ENCODE peak calls at places on chromosomes 2 and 18, in seven cellular contexts. W, I, Z, A, P, Q and N are unnamed samples.
A peak's percentile ranks its signal among the peaks of the same experiment; 100 is the strongest.

GRCh38 chr18:51137051-51137729 is 60.3 kb downstream of the MEX3C start:
- DNase-seq in W (no peak), I (no peak), Z (no peak), A (no peak), P (no peak), Q (no peak), N (no peak)

GRCh38 chr2:127577503-127577902 is 42.0 kb downstream of the MYO7B start:
- DNase-seq in W (no peak), I (no peak), Z (peak; percentile 52), A (no peak), P (peak; percentile 59), Q (no peak), N (no peak)

GRCh38 chr2:35973737-35974132 is 381.8 kb upstream of the CRIM1 start:
- DNase-seq in W (no peak), I (no peak), Z (no peak), A (no peak), P (no peak), Q (peak; percentile 48), N (no peak)

GRCh38 chr2:45009928-45010705 is 865 bp upstream of the SIX2 start:
- DNase-seq in W (peak; percentile 92), I (peak; percentile 55), Z (peak; percentile 93), A (no peak), P (peak; percentile 93), Q (peak; percentile 51), N (no peak)

GRCh38 chr18:12417687-12418086 is 10.0 kb downstream of the PRELID3A start:
- DNase-seq in W (no peak), I (no peak), Z (no peak), A (no peak), P (no peak), Q (no peak), N (no peak)

GRCh38 chr2:210496512-210496911 is 20.0 kb upstream of the LANCL1 start:
- DNase-seq in W (no peak), I (no peak), Z (no peak), A (peak; percentile 50), P (no peak), Q (no peak), N (no peak)

GRCh38 chr2:108833219-108833618 is 46.6 kb downstream of the CCDC138 start:
- DNase-seq in W (peak; percentile 5), I (no peak), Z (no peak), A (no peak), P (no peak), Q (no peak), N (no peak)

GRCh38 chr2:135257383-135258090 is 205.4 kb downstream of the RAB3GAP1 start:
- DNase-seq in W (peak; percentile 87), I (no peak), Z (no peak), A (no peak), P (no peak), Q (peak; percentile 89), N (no peak)

GRCh38 chr2:39730276-39730675 is 48.8 kb downstream of the THUMPD2 start:
- DNase-seq in W (no peak), I (no peak), Z (no peak), A (no peak), P (no peak), Q (no peak), N (no peak)

GRCh38 chr2:30408961-30409387 is 38.1 kb upstream of the LCLAT1 start:
- DNase-seq in W (peak; percentile 83), I (no peak), Z (no peak), A (no peak), P (no peak), Q (no peak), N (no peak)

GRCh38 chr2:634670-635395 is 42.4 kb downstream of the TMEM18 start:
- DNase-seq in W (no peak), I (no peak), Z (no peak), A (no peak), P (no peak), Q (no peak), N (no peak)

GRCh38 chr2:196887431-196887830 is 39.1 kb downstream of the PGAP1 start:
- DNase-seq in W (no peak), I (no peak), Z (no peak), A (no peak), P (no peak), Q (peak; percentile 4), N (no peak)

DNA sequence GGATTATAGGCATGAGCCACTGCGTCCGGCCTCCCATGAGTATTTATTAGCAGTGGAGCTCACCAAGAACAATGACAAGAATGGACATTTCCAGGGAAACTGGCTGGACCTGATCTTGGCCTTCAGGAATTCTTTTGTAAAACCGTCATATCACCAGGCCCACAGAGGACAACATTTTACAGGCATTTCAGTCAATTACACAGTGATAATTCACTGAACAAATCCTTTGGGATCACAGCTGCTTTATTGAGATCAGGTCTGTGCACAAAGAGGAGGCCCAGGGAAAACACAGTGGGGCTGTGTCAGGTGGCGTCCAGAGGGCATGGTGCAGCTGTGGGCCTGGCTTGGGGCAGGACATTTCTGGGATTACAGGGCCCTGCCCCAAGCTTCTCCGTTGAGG is 30.1 kb upstream of the GTF2A1L start:
- DNase-seq in W (no peak), I (no peak), Z (no peak), A (no peak), P (no peak), Q (no peak), N (no peak)
- H3K4me3 ChIP-seq in W (no peak overlapping the region), I (no peak overlapping the region), Z (no peak overlapping the region), A (no peak overlapping the region), P (no peak overlapping the region), Q (no peak overlapping the region), N (no peak overlapping the region)

GRCh38 chr2:71901466-71901865 is 246.2 kb downstream of the CYP26B1 start:
- DNase-seq in W (no peak), I (no peak), Z (no peak), A (no peak), P (no peak), Q (no peak), N (no peak)
- TF ChIP-seq CTCF in W (no peak), I (no peak), Z (no peak), A (no peak), P (no peak), Q (no peak), N (no peak)

GRCh38 chr2:86189782-86190416 is 5.4 kb downstream of the IMMT start:
- DNase-seq in W (no peak), I (no peak), Z (no peak), A (peak; percentile 56), P (no peak), Q (no peak), N (no peak)

GRCh38 chr2:86186431-86186830 is 8.8 kb downstream of the IMMT start:
- DNase-seq in W (no peak), I (no peak), Z (no peak), A (no peak), P (no peak), Q (no peak), N (no peak)

GRCh38 chr2:86185517-86186212 is 9.6 kb downstream of the IMMT start:
- DNase-seq in W (no peak), I (no peak), Z (no peak), A (no peak), P (no peak), Q (no peak), N (no peak)
- H3K4me3 ChIP-seq in W (no peak overlapping the region), I (no peak overlapping the region), Z (no peak overlapping the region), A (no peak overlapping the region), P (no peak overlapping the region), Q (no peak overlapping the region), N (no peak overlapping the region)

GRCh38 chr2:22124003-22124402 is 1000.2 kb downstream of the TDRD15 start:
- DNase-seq in W (no peak), I (no peak), Z (no peak), A (no peak), P (no peak), Q (no peak), N (no peak)
- TF ChIP-seq CTCF in W (no peak), I (no peak), Z (no peak), A (no peak), P (no peak), Q (no peak), N (no peak)

DNA sequence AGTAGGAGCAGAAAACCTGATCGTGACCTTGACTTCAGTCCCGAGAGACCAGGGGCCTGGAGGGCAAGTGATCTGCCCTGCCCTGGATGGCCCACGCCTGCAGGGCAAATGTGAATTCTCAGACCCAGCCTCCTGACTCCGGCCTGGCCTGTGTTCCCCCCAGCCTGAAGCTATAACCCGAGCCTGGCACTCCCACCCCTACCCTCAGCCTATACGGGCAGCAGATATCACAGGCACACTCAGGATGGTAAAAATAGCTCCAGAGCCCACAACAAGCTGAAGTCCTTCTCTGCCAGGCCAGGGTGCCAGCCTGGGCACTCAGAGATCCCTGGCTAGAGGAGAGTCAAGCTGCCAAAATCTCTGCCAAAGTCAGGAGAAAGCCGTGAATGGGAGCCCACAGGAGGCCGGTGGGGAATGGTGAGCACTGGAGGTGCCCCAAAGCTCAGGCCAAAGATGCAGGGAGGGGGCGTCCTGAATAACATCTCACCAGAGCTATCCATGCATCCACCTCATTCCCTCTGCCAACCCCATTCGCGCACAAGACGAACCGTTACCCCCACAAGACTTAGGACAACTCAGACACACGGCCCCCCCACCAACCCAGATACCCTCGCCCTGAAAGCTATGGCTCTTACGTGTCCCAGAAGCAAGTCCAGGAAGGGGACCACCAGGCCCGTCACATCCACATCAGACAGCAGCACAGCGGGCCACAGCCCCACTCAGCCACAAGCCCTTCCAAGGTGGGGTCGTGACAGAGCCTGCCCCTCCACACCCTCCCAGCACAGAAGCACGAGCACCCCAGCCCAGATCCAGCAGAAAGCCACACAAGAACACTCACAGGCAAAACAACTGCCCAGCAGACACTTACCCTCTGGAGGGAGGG is 144.9 kb downstream of the TNS1 start:
- DNase-seq in W (no peak), I (no peak), Z (peak; percentile 90), A (no peak), P (no peak), Q (no peak), N (no peak)
- H3K4me3 ChIP-seq in W (peak overlapping the region; percentile 11), I (no peak overlapping the region), Z (peak overlapping the region; percentile 66), A (no peak overlapping the region), P (peak overlapping the region; percentile 45), Q (no peak overlapping the region), N (no peak overlapping the region)

GRCh38 chr2:121334581-121335293 is 49.7 kb upstream of the TFCP2L1 start:
- DNase-seq in W (no peak), I (no peak), Z (no peak), A (no peak), P (peak; percentile 78), Q (no peak), N (no peak)
- TF ChIP-seq CTCF in W (no peak), I (no peak), Z (no peak), A (no peak), P (no peak), Q (no peak), N (no peak)

DNA sequence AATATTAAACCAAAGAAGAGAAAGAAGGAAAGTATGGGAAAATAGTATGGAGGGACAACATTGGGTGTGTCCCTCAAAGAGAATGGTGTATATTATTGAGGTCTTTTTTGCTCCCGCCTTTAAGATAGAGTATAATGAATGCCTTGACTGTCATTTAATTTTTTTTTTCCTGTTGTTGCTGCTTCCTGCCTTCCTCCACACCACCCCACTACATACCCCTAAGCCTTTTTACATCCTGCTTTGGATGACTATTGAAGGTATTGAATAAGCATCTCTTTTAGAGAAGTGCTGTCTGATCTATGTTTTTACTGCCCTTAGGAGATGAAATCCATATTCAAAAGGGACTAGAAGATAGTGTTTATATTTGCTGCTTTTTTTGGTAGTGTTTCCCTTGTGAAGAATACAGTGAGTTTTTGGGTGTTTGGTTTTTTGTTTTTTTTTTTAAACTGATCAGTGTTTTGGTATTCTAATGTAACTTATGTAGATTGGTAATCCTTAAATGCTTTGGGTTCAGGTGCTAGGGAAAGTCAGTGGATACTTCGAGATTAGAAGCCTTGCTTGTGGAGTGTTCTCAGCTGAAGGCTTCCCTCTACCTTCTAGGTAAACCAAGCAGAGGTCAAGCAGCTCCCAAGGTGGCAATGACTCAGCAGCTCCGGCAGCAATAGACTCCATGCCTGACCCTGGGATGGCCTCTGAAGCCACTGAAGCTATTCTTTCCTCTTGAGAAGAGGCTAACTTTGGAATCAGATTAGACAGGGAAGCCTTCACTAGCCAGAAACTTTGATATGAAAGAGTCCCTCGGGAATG is 5.0 kb downstream of the FZD7 start:
- DNase-seq in W (peak; percentile 49), I (no peak), Z (peak; percentile 77), A (no peak), P (no peak), Q (peak; percentile 55), N (no peak)
- H3K4me3 ChIP-seq in W (peak overlapping the region; percentile 51), I (no peak overlapping the region), Z (peak overlapping the region; percentile 87), A (no peak overlapping the region), P (peak overlapping the region; percentile 10), Q (peak overlapping the region; percentile 79), N (no peak overlapping the region)